ENCODE peak calls at places on chromosome 21, in six cellular contexts. Z, Q, C, W, R and L are unnamed samples.
A peak's percentile ranks its signal among the peaks of the same experiment; 100 is the strongest.

GRCh38 chr21:26169061-26169610 is 1.4 kb downstream of the APP start:
- DNase-seq in C (peak; percentile 40), R (peak; percentile 31), Z (peak; percentile 35), W (peak; percentile 79), Q (peak; percentile 79), L (peak; percentile 41)

GRCh38 chr21:42437786-42438185 is 34.1 kb downstream of the UBASH3A start:
- DNase-seq in R (peak; percentile 65), Q (no peak), Z (no peak), W (peak; percentile 22), C (no peak), L (no peak)

GRCh38 chr21:25375675-25376074 is 231.6 kb downstream of the MRPL39 start:
- DNase-seq in Q (peak; percentile 52), C (no peak), W (peak; percentile 12), Z (no peak), R (no peak), L (no peak)

GRCh38 chr21:26067836-26068401 is 102.7 kb downstream of the APP start:
- DNase-seq in C (no peak), Z (no peak), R (no peak), Q (no peak), W (peak; percentile 43), L (no peak)

GRCh38 chr21:46667735-46668380 is 32.4 kb downstream of the PRMT2 start:
- DNase-seq in C (peak; percentile 48), Q (peak; percentile 39), Z (no peak), W (peak; percentile 58), R (peak; percentile 72), L (peak; percentile 47)

GRCh38 chr21:39580744-39581143 is 32.0 kb upstream of the B3GALT5 start:
- DNase-seq in W (no peak), C (no peak), R (no peak), Z (no peak), Q (no peak), L (no peak)

GRCh38 chr21:17513214-17514123 is 626 bp downstream of the CXADR start:
- DNase-seq in Q (peak; percentile 55), Z (peak; percentile 55), W (peak; percentile 39), R (peak; percentile 62), C (peak; percentile 32), L (peak; percentile 27)

GRCh38 chr21:42400525-42400924 is 3.2 kb upstream of the UBASH3A start:
- DNase-seq in W (peak; percentile 6), Z (no peak), C (no peak), R (no peak), Q (no peak), L (no peak)

GRCh38 chr21:38955495-38955894 is 149.8 kb downstream of the ETS2 start:
- DNase-seq in Q (no peak), W (peak; percentile 42), R (no peak), Z (no peak), C (no peak), L (no peak)

GRCh38 chr21:18318156-18318555 is 73.5 kb downstream of the CHODL start:
- DNase-seq in C (no peak), R (no peak), Q (no peak), Z (no peak), W (no peak), L (no peak)

GRCh38 chr21:28160378-28160777 is 832.3 kb downstream of the LTN1 start:
- DNase-seq in Z (no peak), Q (no peak), C (no peak), R (no peak), W (peak; percentile 42), L (no peak)

GRCh38 chr21:23401278-23401677 is 2206.0 kb downstream of the MRPL39 start:
- DNase-seq in W (peak; percentile 2), Z (no peak), Q (no peak), R (no peak), C (no peak), L (no peak)

GRCh38 chr21:41375875-41376274 is 14.0 kb downstream of the MX2 start:
- DNase-seq in W (no peak), C (no peak), R (no peak), Z (no peak), Q (no peak), L (no peak)

GRCh38 chr21:41684381-41685245 is 82.2 kb downstream of the RIPK4 start:
- DNase-seq in W (peak; percentile 68), R (no peak), C (peak; percentile 45), Q (peak; percentile 31), Z (no peak), L (no peak)

GRCh38 chr21:39050839-39051560 is 132.3 kb downstream of the PSMG1 start:
- DNase-seq in C (no peak), R (no peak), Z (no peak), W (no peak), Q (no peak), L (no peak)

GRCh38 chr21:42312626-42313104 is 2.5 kb downstream of the TFF3 start:
- DNase-seq in Z (no peak), R (no peak), W (no peak), C (no peak), Q (no peak), L (no peak)

GRCh38 chr21:42155045-42155855 is 63.7 kb upstream of the ABCG1 start:
- DNase-seq in R (no peak), W (no peak), Q (no peak), Z (no peak), C (no peak), L (no peak)

GRCh38 chr21:39317134-39318090 is 4.0 kb upstream of the BRWD1 start:
- DNase-seq in Z (no peak), W (peak; percentile 40), R (no peak), C (no peak), Q (no peak), L (no peak)

GRCh38 chr21:42398130-42398394 is 2.2 kb upstream of the TMPRSS3 start:
- DNase-seq in W (no peak), C (no peak), Q (no peak), R (no peak), Z (no peak), L (no peak)

GRCh38 chr21:42012344-42012743 is 2.2 kb upstream of the ZBTB21 start:
- DNase-seq in C (no peak), Q (no peak), W (no peak), Z (no peak), R (no peak), L (no peak)

DNA sequence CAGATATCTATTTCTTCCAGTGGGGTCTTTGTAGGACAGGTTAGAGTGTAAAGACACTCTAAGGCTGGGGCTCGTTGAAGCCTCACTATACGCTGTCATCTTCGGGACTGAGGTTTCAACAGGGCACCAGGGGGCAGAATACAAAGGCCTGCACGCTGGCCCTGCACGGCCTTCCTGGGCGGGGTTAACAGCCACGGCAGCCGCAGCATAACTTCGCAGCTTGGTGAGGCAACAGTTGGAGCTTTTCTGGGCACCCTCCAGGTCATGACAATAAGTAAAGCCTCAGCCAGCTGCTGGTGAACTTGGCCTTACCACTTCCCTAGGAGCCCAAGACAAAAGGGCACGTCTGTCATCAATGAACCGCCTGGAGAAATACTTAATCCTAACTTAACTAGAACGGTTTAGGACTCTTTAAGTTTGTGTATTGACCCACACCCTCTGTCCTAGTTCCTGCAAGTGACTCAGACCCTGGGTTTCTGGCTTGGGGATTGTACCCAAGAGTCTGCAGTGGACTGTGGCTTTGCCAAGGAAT is 2.3 kb upstream of the RUNX1 start:
- DNase-seq in C (peak; percentile 88), W (peak; percentile 95), Z (peak; percentile 84), Q (peak; percentile 89), R (peak; percentile 62), L (peak; percentile 58)
- TF ChIP-seq CTCF in C (peak; percentile 64), W (peak; percentile 77), Z (peak; percentile 56), Q (peak; percentile 61), R (peak; percentile 46), L (peak; percentile 69)

DNA sequence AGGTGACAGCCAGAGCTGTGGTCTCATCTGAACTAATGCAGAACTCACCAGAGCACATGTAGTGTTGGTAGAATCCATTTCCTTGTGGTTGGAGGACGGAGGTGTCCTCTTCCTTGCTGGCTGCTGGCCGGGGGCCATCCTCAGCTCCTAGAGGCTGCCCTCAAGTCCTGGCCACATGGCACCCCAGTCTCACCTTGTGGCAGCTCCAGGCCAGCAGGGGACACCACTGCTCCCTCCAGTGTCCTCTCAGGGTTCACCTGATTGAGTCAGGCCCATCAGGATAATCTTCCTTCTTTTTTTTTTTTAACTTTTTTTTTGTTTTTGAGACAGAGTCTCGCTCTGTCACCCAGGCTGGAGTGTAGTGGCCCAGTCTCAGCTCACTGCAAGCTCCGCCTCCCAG is 2.9 kb downstream of the KCNE1 start:
- DNase-seq in W (no peak), Q (no peak), Z (no peak), R (no peak), C (no peak), L (no peak)
- TF ChIP-seq CTCF in W (peak; percentile 11), Q (peak; percentile 29), Z (no peak), R (no peak), C (no peak), L (no peak)

GRCh38 chr21:20570824-20571232 is 427.4 kb upstream of the NCAM2 start:
- DNase-seq in Q (no peak), Z (no peak), W (no peak), C (no peak), R (no peak), L (no peak)
- TF ChIP-seq CTCF in Q (no peak), Z (no peak), W (no peak), C (no peak), R (no peak), L (no peak)

DNA sequence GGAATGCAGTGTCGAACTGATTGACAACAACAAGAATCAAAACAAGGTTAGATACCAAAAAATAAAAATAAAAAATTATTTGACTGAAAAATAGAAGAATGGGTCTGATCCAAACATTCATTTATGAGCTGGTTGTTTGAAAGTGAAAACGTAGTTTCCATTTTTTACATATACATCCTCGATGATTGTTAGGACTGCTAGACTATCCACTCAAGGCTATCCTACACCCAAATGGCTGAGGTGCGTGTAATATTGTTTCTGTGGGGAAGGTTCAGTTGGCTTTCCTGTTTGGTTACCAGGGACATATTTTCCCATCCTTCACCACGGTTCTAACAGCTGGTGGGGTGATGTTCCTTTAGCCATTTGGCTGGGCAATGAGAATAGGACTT is 66.2 kb downstream of the MAP3K7CL start:
- DNase-seq in Q (no peak), R (no peak), C (no peak), Z (no peak), W (no peak), L (no peak)
- TF ChIP-seq CTCF in Q (no peak), R (no peak), C (no peak), Z (no peak), W (no peak), L (no peak)

GRCh38 chr21:35933466-35933865 is 126.9 kb downstream of the SETD4 start:
- DNase-seq in C (no peak), Q (peak; percentile 87), Z (peak; percentile 46), R (no peak), W (peak; percentile 84), L (no peak)
- TF ChIP-seq CTCF in C (no peak), Q (peak; percentile 42), Z (peak; percentile 5), R (no peak), W (peak; percentile 46), L (no peak)

DNA sequence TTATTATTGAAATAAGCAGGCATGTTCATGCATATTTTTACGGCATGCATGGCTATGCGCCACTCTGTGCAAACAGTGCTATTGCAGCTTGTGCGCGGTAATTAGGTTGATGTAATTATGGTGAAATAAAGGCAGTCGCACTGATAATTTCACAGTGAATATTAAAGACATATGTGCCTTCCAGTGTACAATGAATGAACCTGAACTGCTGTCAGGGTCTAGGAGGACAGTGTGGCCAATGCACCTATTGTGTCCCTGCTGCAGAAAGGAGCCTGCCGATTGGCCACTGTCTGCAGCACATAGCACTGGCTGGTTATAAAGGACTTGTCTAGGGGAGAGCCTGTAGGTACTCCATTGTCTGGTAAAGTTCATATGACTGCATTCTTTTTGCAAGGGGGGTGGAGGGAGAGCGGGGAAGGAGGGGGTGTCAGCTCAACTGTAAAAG is 340.4 kb downstream of the USP25 start:
- DNase-seq in Q (peak; percentile 28), C (no peak), Z (no peak), R (no peak), W (no peak), L (no peak)
- TF ChIP-seq CTCF in Q (peak; percentile 19), C (no peak), Z (no peak), R (no peak), W (no peak), L (no peak)